ENCODE peak calls at places on chromosomes 4 and X, in ten cellular contexts. W, I, R, L, S, F, M, Y, H and K are unnamed samples.

GRCh38 chr4:71602271-71602890 is 181.5 kb downstream of the GC start:
- DNase-seq in H (no peak), S (no peak), R (no peak), F (no peak), Y (no peak), L (no peak), I (no peak), M (no peak), W (no peak), K (no peak)

GRCh38 chrX:12210196-12210815 is 72.0 kb downstream of the FRMPD4 start:
- DNase-seq in I (no peak), L (no peak), W (no peak), H (no peak), R (no peak), S (no peak), F (no peak), M (no peak), Y (no peak), K (no peak)

GRCh38 chr4:81030617-81031388 is at the start of gene BMP3:
- DNase-seq in H (peak), W (peak), F (peak), R (peak), L (no peak), M (no peak), Y (peak), S (no peak), I (peak), K (peak)

GRCh38 chrX:13087322-13088154 is 43.1 kb upstream of the FAM9C start:
- DNase-seq in M (no peak), L (peak), S (no peak), H (peak), W (no peak), I (no peak), F (no peak), Y (no peak), R (no peak), K (no peak)

GRCh38 chr4:47631161-47631560 is 146.1 kb downstream of the ATP10D start:
- DNase-seq in R (no peak), Y (no peak), W (peak), H (no peak), S (no peak), M (no peak), F (no peak), I (no peak), L (no peak), K (no peak)

GRCh38 chr4:3302786-3303444 is 10.1 kb downstream of the RGS12 start:
- DNase-seq in L (no peak), Y (no peak), H (no peak), F (peak), W (no peak), I (no peak), R (peak), M (peak), S (no peak), K (no peak)

GRCh38 chr4:6763330-6763851 is 19.1 kb upstream of the KIAA0232 start:
- DNase-seq in H (no peak), R (peak), M (no peak), I (peak), S (no peak), Y (no peak), L (no peak), F (peak), W (no peak), K (no peak)

GRCh38 chr4:78018271-78019049 is 38.7 kb upstream of the FRAS1 start:
- DNase-seq in F (no peak), H (no peak), L (no peak), R (no peak), W (peak), Y (no peak), S (no peak), M (no peak), I (no peak), K (no peak)

GRCh38 chr4:32745351-32745750 is 2025.2 kb downstream of the PCDH7 start:
- DNase-seq in H (no peak), R (no peak), S (no peak), I (no peak), W (no peak), Y (no peak), M (no peak), F (no peak), L (no peak), K (no peak)

GRCh38 chrX:24619647-24620046 is 27.5 kb downstream of the PCYT1B start:
- DNase-seq in M (no peak), H (peak), L (no peak), Y (peak), R (no peak), F (no peak), W (peak), S (no peak), I (peak), K (no peak)

GRCh38 chrX:87516716-87517115 is 886 bp upstream of the KLHL4 start:
- DNase-seq in W (no peak), M (no peak), R (no peak), L (no peak), F (no peak), H (no peak), I (peak), Y (no peak), S (no peak), K (no peak)

GRCh38 chr4:6263541-6264540 is 5.8 kb upstream of the WFS1 start:
- DNase-seq in S (no peak), F (no peak), M (no peak), Y (no peak), R (no peak), H (no peak), I (peak), W (peak), L (no peak), K (no peak)

GRCh38 chr4:146342600-146343192 is 128.4 kb downstream of the REELD1 start:
- DNase-seq in I (peak), M (no peak), H (peak), W (peak), R (peak), Y (peak), F (no peak), S (no peak), L (peak), K (no peak)

GRCh38 chr4:8671712-8672290 is 79.2 kb downstream of the CPZ start:
- DNase-seq in M (peak), H (no peak), S (no peak), R (no peak), F (no peak), I (no peak), L (no peak), Y (no peak), W (no peak), K (no peak)

GRCh38 chr4:26425953-26426352 is 64.3 kb downstream of the CCKAR start:
- DNase-seq in M (no peak), R (no peak), H (no peak), Y (no peak), L (no peak), F (no peak), I (no peak), S (no peak), W (no peak), K (no peak)

GRCh38 chr4:3527914-3528876 is 4.0 kb downstream of the LRPAP1 start:
- DNase-seq in I (no peak), L (no peak), Y (no peak), W (peak), S (no peak), H (no peak), M (peak), F (no peak), R (no peak), K (no peak)

GRCh38 chrX:42615161-42615563 is 162.8 kb downstream of the PPP1R2C start:
- DNase-seq in M (no peak), Y (no peak), R (peak), F (no peak), L (no peak), H (peak), W (no peak), I (peak), S (peak), K (no peak)

GRCh38 chr4:110532901-110533589 is 57.1 kb downstream of the ENPEP start:
- DNase-seq in I (peak), R (no peak), H (no peak), W (no peak), F (no peak), M (no peak), L (no peak), S (no peak), Y (no peak), K (no peak)

GRCh38 chr4:51831133-51831532 is 11.8 kb upstream of the DCUN1D4 start:
- DNase-seq in R (peak), I (peak), Y (peak), F (peak), H (peak), W (peak), S (peak), L (peak), M (no peak), K (no peak)

GRCh38 chr4:71609651-71610050 is 174.2 kb downstream of the GC start:
- DNase-seq in I (no peak), W (no peak), H (no peak), Y (peak), L (no peak), F (no peak), M (no peak), S (no peak), R (no peak), K (no peak)

GRCh38 chrX:123835661-123836371 is 24.0 kb upstream of the XIAP start:
- DNase-seq in R (peak), F (no peak), M (no peak), W (no peak), I (peak), H (no peak), S (peak), Y (no peak), L (peak), K (no peak)

GRCh38 chrX:130716822-130717405 is 186.1 kb downstream of the ENOX2 start:
- DNase-seq in I (peak), L (no peak), S (no peak), F (no peak), R (no peak), M (no peak), W (no peak), H (no peak), Y (no peak), K (no peak)

GRCh38 chr4:101200561-101200960 is 146.8 kb downstream of the PPP3CA start:
- DNase-seq in L (no peak), S (peak), M (no peak), Y (no peak), R (no peak), I (peak), W (peak), H (peak), F (no peak), K (no peak)